ENCODE peak calls at places on chromosomes 16 and 17, in six cellular contexts. Y is MM.1S, X is PC-3, P is HCT116, G is GM23248, E is SK-N-SH. B is an unnamed sample.

GRCh38 chr16:79430129-79430789 is 170.3 kb downstream of the MAF start:
- DNase-seq in Y (no peak), X (no peak), P (no peak), G (no peak), E (peak; percentile 61), B (no peak)

GRCh38 chr16:26442333-26442732 is 624.4 kb upstream of the C16orf82 start:
- DNase-seq in Y (no peak), X (no peak), P (no peak), G (no peak), E (no peak), B (no peak)

GRCh38 chr17:57370051-57370581 is 113.8 kb downstream of the MSI2 start:
- DNase-seq in Y (no peak), X (peak; percentile 73), P (no peak), G (peak; percentile 71), E (peak; percentile 31), B (no peak)

GRCh38 chr17:31225831-31226230 is 71.2 kb downstream of the OMG start:
- DNase-seq in Y (no peak), X (no peak), P (no peak), G (no peak), E (no peak), B (peak; percentile 72)

GRCh38 chr17:7889166-7889584 is 586 bp downstream of the CHD3 start:
- DNase-seq in Y (no peak), X (peak; percentile 84), P (peak; percentile 74), G (peak; percentile 96), E (peak; percentile 94), B (no peak)

GRCh38 chr16:19463468-19464315 is 46.0 kb downstream of the TMC5 start:
- DNase-seq in Y (no peak), X (peak; percentile 19), P (no peak), G (no peak), E (no peak), B (no peak)

GRCh38 chr17:63826468-63827001 is 696 bp upstream of the PSMC5 start:
- DNase-seq in Y (no peak), X (peak; percentile 33), P (no peak), G (peak; percentile 76), E (peak; percentile 55), B (peak; percentile 67)

GRCh38 chr17:7560172-7561027 is 1.3 kb upstream of the SENP3 start:
- DNase-seq in Y (peak; percentile 75), X (peak; percentile 56), P (no peak), G (peak; percentile 85), E (peak; percentile 67), B (peak; percentile 88)

GRCh38 chr17:31291820-31292219 is 5.2 kb downstream of the OMG start:
- DNase-seq in Y (no peak), X (no peak), P (no peak), G (no peak), E (no peak), B (no peak)

GRCh38 chr17:67148352-67148751 is 96.6 kb downstream of the HELZ start:
- DNase-seq in Y (no peak), X (no peak), P (no peak), G (no peak), E (no peak), B (no peak)

GRCh38 chr17:2125013-2125535 is 70.2 kb downstream of the HIC1 start:
- DNase-seq in Y (no peak), X (no peak), P (no peak), G (peak; percentile 28), E (no peak), B (no peak)

GRCh38 chr17:76678330-76678729 is 32.4 kb downstream of the MXRA7 start:
- DNase-seq in Y (no peak), X (no peak), P (no peak), G (no peak), E (no peak), B (no peak)

GRCh38 chr17:61817452-61817851 is 45.9 kb downstream of the BRIP1 start:
- DNase-seq in Y (no peak), X (no peak), P (no peak), G (no peak), E (no peak), B (no peak)

GRCh38 chr16:49292413-49292812 is 10.8 kb upstream of the CBLN1 start:
- DNase-seq in Y (no peak), X (no peak), P (no peak), G (no peak), E (no peak), B (no peak)

GRCh38 chr17:77645441-77646430 is 312.8 kb upstream of the TNRC6C start:
- DNase-seq in Y (no peak), X (peak; percentile 38), P (no peak), G (no peak), E (no peak), B (no peak)

GRCh38 chr16:54034684-54035083 is 251.9 kb downstream of the IRX3 start:
- DNase-seq in Y (no peak), X (no peak), P (no peak), G (no peak), E (no peak), B (no peak)

GRCh38 chr17:65683428-65683827 is 122.0 kb upstream of the AXIN2 start:
- DNase-seq in Y (no peak), X (no peak), P (no peak), G (no peak), E (no peak), B (no peak)

GRCh38 chr17:16407911-16408588 is 7.3 kb upstream of the TRPV2 start:
- DNase-seq in Y (peak; percentile 85), X (peak; percentile 47), P (no peak), G (peak; percentile 54), E (peak; percentile 76), B (peak; percentile 70)

GRCh38 chr17:65931246-65932149 is 260.4 kb downstream of the CEP112 start:
- DNase-seq in Y (no peak), X (no peak), P (no peak), G (peak; percentile 10), E (no peak), B (no peak)

GRCh38 chr17:65794572-65794971 is 233.1 kb upstream of the AXIN2 start:
- DNase-seq in Y (peak; percentile 37), X (peak; percentile 82), P (peak; percentile 48), G (peak; percentile 41), E (peak; percentile 43), B (peak; percentile 65)

GRCh38 chr16:87661561-87661960 is 59.3 kb downstream of the JPH3 start:
- DNase-seq in Y (peak; percentile 26), X (peak; percentile 23), P (no peak), G (peak; percentile 69), E (no peak), B (peak; percentile 79)

GRCh38 chr16:81582655-81583441 is 138.2 kb downstream of the CMIP start:
- DNase-seq in Y (no peak), X (no peak), P (no peak), G (peak; percentile 53), E (no peak), B (no peak)
- H3K9ac ChIP-seq in Y (no peak overlapping the region), X (peak overlapping the region; percentile 65), P (peak overlapping the region; percentile 56), G (peak overlapping the region; percentile 38), E (no peak overlapping the region), B (no peak overlapping the region)

GRCh38 chr17:35448899-35449227 is 297 bp upstream of the SLFN13 start:
- DNase-seq in Y (no peak), X (no peak), P (no peak), G (no peak), E (no peak), B (no peak)

GRCh38 chr17:35448214-35448898 is at the start of gene SLFN13:
- DNase-seq in Y (peak; percentile 93), X (peak; percentile 68), P (no peak), G (peak; percentile 59), E (peak; percentile 17), B (no peak)

GRCh38 chr17:35447494-35447893 is 1.1 kb downstream of the SLFN13 start:
- DNase-seq in Y (no peak), X (no peak), P (no peak), G (no peak), E (no peak), B (no peak)

GRCh38 chr17:35449371-35449931 is 885 bp upstream of the SLFN13 start:
- DNase-seq in Y (peak; percentile 37), X (no peak), P (no peak), G (peak; percentile 63), E (peak; percentile 11), B (no peak)
- H3K4me2 ChIP-seq in Y (peak overlapping the region; percentile 93), X (no peak overlapping the region), P (no peak overlapping the region), G (peak overlapping the region; percentile 62), E (peak overlapping the region; percentile 17), B (no peak overlapping the region)

DNA sequence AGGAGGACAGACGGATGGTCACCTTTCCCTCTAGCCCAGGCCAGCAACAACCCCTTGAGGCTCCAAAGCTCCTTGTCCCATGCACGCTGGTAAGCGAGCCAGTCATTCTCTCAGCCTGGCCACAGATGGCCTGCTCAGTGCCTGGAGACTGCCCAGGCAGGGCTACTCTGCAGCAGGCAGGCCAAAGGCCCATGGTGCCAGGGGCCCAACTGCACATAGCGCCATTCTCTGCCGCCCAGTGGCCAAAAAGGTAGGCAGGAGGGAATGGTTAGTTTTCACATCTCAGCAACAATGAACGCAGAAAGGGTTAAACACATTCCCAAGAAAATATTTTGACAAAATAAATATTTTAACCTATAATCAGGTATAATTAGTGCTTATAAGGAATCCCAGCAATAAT is 7.7 kb upstream of the SREBF1 start:
- DNase-seq in Y (no peak), X (no peak), P (no peak), G (no peak), E (peak; percentile 32), B (no peak)
- H3K9me2 ChIP-seq in Y (no peaks in the 10 kb centered on the region), X (no peaks in the 10 kb centered on the region), P (no peaks in the 10 kb centered on the region), G (no peaks in the 10 kb centered on the region), E (no peaks in the 10 kb centered on the region), B (no peaks in the 10 kb centered on the region)

GRCh38 chr17:4944554-4945175 is 3.7 kb downstream of the PFN1 start:
- DNase-seq in Y (no peak), X (no peak), P (no peak), G (no peak), E (no peak), B (peak; percentile 81)
- H3K9ac ChIP-seq in Y (no peak overlapping the region), X (peak overlapping the region; percentile 18), P (peak overlapping the region; percentile 97), G (peak overlapping the region; percentile 83), E (peak overlapping the region; percentile 41), B (peak overlapping the region; percentile 100)

GRCh38 chr16:11285842-11286241 is 4.7 kb upstream of the PRM1 start:
- DNase-seq in Y (no peak), X (no peak), P (no peak), G (no peak), E (no peak), B (no peak)
- H3K4me2 ChIP-seq in Y (no peak overlapping the region), X (no peak overlapping the region), P (no peak overlapping the region), G (no peak overlapping the region), E (no peak overlapping the region), B (no peak overlapping the region)

GRCh38 chr16:48235556-48236136 is 8.5 kb upstream of the LONP2 start:
- DNase-seq in Y (no peak), X (peak; percentile 19), P (no peak), G (no peak), E (no peak), B (no peak)
- H3K9me2 ChIP-seq in Y (no peaks in the 10 kb centered on the region), X (no peaks in the 10 kb centered on the region), P (no peaks in the 10 kb centered on the region), G (no peaks in the 10 kb centered on the region), E (no peaks in the 10 kb centered on the region), B (no peaks in the 10 kb centered on the region)

GRCh38 chr16:15041260-15042011 is 14.4 kb downstream of the NTAN1 start:
- DNase-seq in Y (no peak), X (no peak), P (no peak), G (peak; percentile 94), E (no peak), B (no peak)
- H3K9ac ChIP-seq in Y (no peak overlapping the region), X (no peak overlapping the region), P (no peak overlapping the region), G (peak overlapping the region; percentile 51), E (no peak overlapping the region), B (no peak overlapping the region)

DNA sequence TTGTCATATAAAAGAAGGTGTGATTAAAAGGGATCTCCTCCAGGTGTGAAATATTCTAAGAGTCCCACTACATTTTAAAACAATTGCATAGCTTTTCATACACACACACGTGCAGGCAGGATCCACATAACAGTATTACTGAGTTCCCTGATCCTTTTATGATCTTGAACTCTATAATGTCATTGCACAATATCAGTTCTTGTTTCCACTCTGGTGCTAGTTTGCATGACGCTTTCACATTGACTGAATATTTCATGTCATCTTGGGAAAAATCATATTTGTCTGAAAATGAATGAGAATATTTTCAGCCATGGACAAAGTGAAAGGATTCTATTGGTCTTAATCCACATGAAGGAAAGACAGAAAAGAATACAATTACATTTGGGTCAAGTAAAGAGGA is 703.8 kb downstream of the CDH8 start:
- DNase-seq in Y (no peak), X (no peak), P (no peak), G (no peak), E (no peak), B (no peak)
- H3K4me2 ChIP-seq in Y (no peak overlapping the region), X (no peak overlapping the region), P (no peak overlapping the region), G (no peak overlapping the region), E (no peak overlapping the region), B (no peak overlapping the region)

B was measured in Karpas-422.